ENCODE peak calls at places on chromosomes 7 and 10, in nine cellular contexts. V is mesendoderm; P is CD8-positive, alpha-beta T cell; F is CD8-positive, alpha-beta memory T cell; U is OCI-LY7; X is body of pancreas; E is Karpas-422; H is kidney; O is esophagus squamous epithelium. S is an unnamed sample. For H3K36me3 and H3K4me1, the result is how much of the 10 kb centered on the place peaks cover.

GRCh38 chr7:44898059-44898458 is 12.7 kb upstream of the PURB start:
- DNase-seq in O (no peak), U (no peak), X (no peak), F (no peak), E (no peak), H (no peak), P (no peak), V (no peak), S (no peak)

GRCh38 chr10:125411724-125412123 is 251.4 kb upstream of the CTBP2 start:
- DNase-seq in U (no peak), H (no peak), F (no peak), V (no peak), O (no peak), X (no peak), P (no peak), E (no peak), S (no peak)

GRCh38 chr10:119290301-119291036 is 83.1 kb downstream of the GRK5 start:
- DNase-seq in E (no peak), V (peak), H (no peak), F (no peak), P (no peak), X (no peak), O (no peak), U (no peak), S (no peak)

GRCh38 chr10:80174641-80175395 is 30.5 kb downstream of the ANXA11 start:
- DNase-seq in X (no peak), F (no peak), V (no peak), E (no peak), P (no peak), O (no peak), H (peak), U (no peak), S (no peak)

GRCh38 chr7:26198133-26198780 is 2.3 kb downstream of the HNRNPA2B1 start:
- DNase-seq in O (no peak), U (peak), X (no peak), H (no peak), V (no peak), F (no peak), E (peak), P (no peak), S (no peak)

GRCh38 chr7:88218836-88219605 is 817 bp downstream of the SRI start:
- DNase-seq in H (peak), V (peak), O (no peak), F (peak), U (peak), X (peak), E (peak), P (peak), S (no peak)

GRCh38 chr7:112058654-112059053 is 147.5 kb downstream of the DOCK4 start:
- DNase-seq in U (no peak), X (no peak), H (no peak), E (no peak), F (no peak), V (no peak), P (no peak), O (no peak), S (no peak)

GRCh38 chr7:47458057-47458456 is 123.9 kb downstream of the TNS3 start:
- DNase-seq in P (no peak), X (peak), F (no peak), V (no peak), O (no peak), H (peak), E (no peak), U (no peak), S (no peak)

GRCh38 chr10:127928021-127928806 is 21.3 kb downstream of the PTPRE start:
- DNase-seq in F (no peak), P (no peak), V (no peak), H (no peak), E (no peak), X (no peak), O (no peak), U (no peak), S (no peak)

GRCh38 chr7:139570119-139570518 is 46.6 kb downstream of the CLEC2L start:
- DNase-seq in X (no peak), V (peak), P (no peak), U (no peak), O (no peak), H (no peak), E (no peak), F (no peak), S (no peak)

GRCh38 chr7:77497079-77497478 is 40.0 kb upstream of the PTPN12 start:
- DNase-seq in O (no peak), E (no peak), U (no peak), V (no peak), P (no peak), X (no peak), F (no peak), H (no peak), S (no peak)

GRCh38 chr10:49074836-49075235 is 40.5 kb downstream of the VSTM4 start:
- DNase-seq in U (no peak), E (no peak), H (peak), O (no peak), V (no peak), P (no peak), X (no peak), F (no peak), S (no peak)

GRCh38 chr7:74063223-74063641 is 20.4 kb upstream of the LIMK1 start:
- DNase-seq in E (no peak), U (no peak), V (no peak), H (peak), F (no peak), P (no peak), X (no peak), O (no peak), S (no peak)

GRCh38 chr7:74064696-74065095 is 18.9 kb upstream of the LIMK1 start:
- DNase-seq in P (no peak), E (no peak), O (no peak), H (no peak), F (no peak), U (no peak), V (no peak), X (no peak), S (no peak)

GRCh38 chr7:74066626-74067025 is 17.0 kb upstream of the LIMK1 start:
- DNase-seq in X (no peak), P (no peak), O (no peak), V (no peak), F (no peak), H (peak), E (no peak), U (no peak), S (no peak)

GRCh38 chr7:74061840-74062539 is 21.6 kb upstream of the LIMK1 start:
- DNase-seq in H (peak), P (peak), U (peak), F (peak), O (peak), E (peak), X (peak), V (peak), S (no peak)

DNA sequence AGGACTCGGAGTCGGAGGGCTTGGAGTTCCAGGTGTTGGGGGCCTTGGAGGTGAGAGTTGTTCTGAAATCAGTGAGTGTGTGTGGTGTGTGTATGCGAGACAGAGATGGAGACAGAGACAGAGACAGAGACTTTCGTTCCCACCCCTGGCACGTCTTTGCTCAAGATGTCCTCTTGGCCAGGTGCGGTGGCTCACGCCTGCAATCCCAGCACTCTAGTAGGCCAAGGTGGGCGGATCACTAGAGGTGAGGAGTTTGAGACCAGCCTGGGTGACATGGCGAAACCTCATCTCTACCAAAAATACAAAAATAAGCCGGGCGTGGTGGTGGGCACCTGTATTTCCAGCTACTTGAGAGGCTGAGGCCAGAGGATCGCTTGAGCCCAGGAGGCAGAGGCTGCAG is 20.0 kb upstream of the LIMK1 start:
- DNase-seq in E (no peak), U (no peak), H (peak), V (no peak), X (no peak), P (no peak), F (no peak), O (no peak), S (no peak)
- H3K36me3 ChIP-seq in E (under half), U (under half), H (under half), V (under half), X (under half), P (under half), F (under half), O (under half), S (under half)

GRCh38 chr10:82409671-82410070 is 534.7 kb downstream of the NRG3 start:
- DNase-seq in U (peak), F (no peak), V (no peak), X (no peak), P (no peak), H (no peak), E (no peak), O (no peak), S (no peak)
- H3K27ac ChIP-seq in U (peak), F (no peak), V (no peak), X (no peak), P (no peak), H (no peak), E (no peak), O (no peak), S (no peak)

GRCh38 chr7:152501506-152501905 is 65.7 kb upstream of the KMT2C start:
- DNase-seq in F (no peak), U (no peak), E (no peak), V (peak), P (no peak), X (no peak), H (peak), O (no peak), S (no peak)
- H3K4me1 ChIP-seq in F (under half), U (under half), E (under half), V (under half), P (under half), X (under half), H (under half), O (under half), S (under half)

GRCh38 chr7:31052504-31052840 is 364 bp downstream of the ADCYAP1R1 start:
- DNase-seq in H (no peak), X (no peak), E (no peak), O (no peak), V (no peak), F (no peak), P (no peak), U (no peak), S (no peak)

GRCh38 chr7:31049001-31049765 is 2.9 kb upstream of the ADCYAP1R1 start:
- DNase-seq in X (no peak), F (no peak), H (no peak), U (no peak), P (no peak), O (no peak), E (peak), V (no peak), S (no peak)

GRCh38 chr7:31053986-31054385 is 1.9 kb downstream of the ADCYAP1R1 start:
- DNase-seq in U (no peak), V (no peak), P (no peak), F (no peak), H (no peak), O (no peak), X (no peak), E (no peak), S (no peak)

GRCh38 chr7:31052841-31053601 is 913 bp downstream of the ADCYAP1R1 start:
- DNase-seq in V (no peak), H (no peak), U (no peak), P (no peak), E (no peak), X (no peak), F (no peak), O (no peak), S (no peak)

GRCh38 chr7:31051598-31052503 is at the start of gene ADCYAP1R1:
- DNase-seq in X (no peak), E (no peak), F (no peak), H (no peak), P (no peak), V (peak), O (no peak), U (no peak), S (no peak)
- H3K36me3 ChIP-seq in X (under half), E (under half), F (under half), H (under half), P (under half), V (under half), O (under half), U (under half), S (under half)

DNA sequence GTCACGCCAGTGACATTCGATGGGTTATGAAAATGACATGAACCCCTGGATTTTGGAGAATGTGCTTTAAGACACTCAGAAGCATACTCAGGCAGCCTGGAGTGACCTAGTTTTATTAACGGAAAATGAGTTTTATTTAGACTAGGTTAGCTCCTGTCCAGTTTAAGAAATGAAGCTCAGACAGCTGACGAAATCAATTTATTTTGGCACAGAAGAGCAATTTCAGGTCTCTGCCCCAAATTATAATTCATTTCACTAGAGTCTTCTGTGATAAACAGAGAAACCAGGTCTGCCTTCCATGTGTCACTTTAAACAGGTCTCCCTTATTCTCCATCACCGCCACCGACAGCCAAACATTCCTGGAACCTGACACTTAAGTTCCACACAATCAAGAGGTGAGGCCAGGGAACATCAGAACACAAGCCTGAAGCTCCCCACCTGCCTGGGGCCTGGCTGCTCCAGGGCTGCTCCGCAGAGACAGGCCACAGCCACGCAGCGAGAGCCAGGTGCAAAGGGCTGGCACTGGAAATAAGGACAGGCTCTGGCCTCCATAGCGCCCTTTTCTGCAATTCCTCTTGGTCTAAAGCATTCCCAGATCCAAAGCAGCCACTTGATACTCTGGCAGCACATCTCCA is 49.9 kb downstream of the VOPP1 start:
- DNase-seq in F (no peak), P (no peak), O (no peak), H (no peak), U (no peak), V (no peak), X (no peak), E (no peak), S (no peak)
- H3K27ac ChIP-seq in F (no peak), P (no peak), O (no peak), H (no peak), U (no peak), V (no peak), X (no peak), E (no peak), S (no peak)

DNA sequence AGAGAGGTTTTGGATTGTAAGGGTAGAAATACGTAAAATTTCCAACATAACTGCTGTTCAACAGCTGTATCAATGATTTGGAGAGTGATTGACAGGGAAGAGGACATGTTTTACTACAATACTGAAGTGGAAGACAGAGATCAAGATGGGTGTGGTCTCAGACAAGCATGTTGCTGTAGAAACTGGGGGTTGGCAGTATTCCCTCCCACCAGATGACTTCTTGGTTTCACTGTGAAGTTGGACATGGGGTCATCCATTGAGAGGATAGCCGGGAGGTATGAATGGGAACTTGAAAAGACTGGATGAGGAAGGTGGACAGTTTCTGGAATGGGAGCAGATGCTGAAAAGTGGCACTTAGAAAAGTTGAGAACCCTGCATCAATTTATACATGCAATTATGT is 95.3 kb upstream of the HDAC9 start:
- DNase-seq in X (no peak), O (no peak), P (no peak), E (no peak), F (no peak), V (no peak), H (no peak), U (no peak), S (no peak)
- H3K4me1 ChIP-seq in X (under half), O (under half), P (under half), E (under half), F (under half), V (under half), H (under half), U (under half), S (under half)

DNA sequence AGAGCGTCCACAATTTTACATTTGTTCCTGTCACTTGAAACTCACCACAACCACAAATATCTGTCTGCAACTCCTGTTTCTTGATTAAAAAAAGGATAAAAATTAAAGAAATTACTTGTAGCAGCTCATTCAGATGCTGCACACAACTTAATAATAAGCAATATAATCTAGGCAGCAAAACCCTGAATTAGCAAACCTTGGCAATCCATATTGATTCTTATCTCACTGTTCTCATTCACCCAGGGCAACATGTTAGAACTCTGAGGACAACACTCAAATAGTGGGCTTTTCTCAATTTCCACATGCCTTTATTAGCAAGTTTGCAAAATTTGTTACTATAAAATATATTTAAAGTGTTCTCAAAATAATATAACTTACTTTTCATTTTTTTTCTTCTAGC is 38.9 kb downstream of the BAZ1B start:
- DNase-seq in U (no peak), O (no peak), H (no peak), E (no peak), V (no peak), P (no peak), X (no peak), F (no peak), S (no peak)
- H3K36me3 ChIP-seq in U (half or more), O (under half), H (under half), E (half or more), V (under half), P (under half), X (under half), F (under half), S (under half)

DNA sequence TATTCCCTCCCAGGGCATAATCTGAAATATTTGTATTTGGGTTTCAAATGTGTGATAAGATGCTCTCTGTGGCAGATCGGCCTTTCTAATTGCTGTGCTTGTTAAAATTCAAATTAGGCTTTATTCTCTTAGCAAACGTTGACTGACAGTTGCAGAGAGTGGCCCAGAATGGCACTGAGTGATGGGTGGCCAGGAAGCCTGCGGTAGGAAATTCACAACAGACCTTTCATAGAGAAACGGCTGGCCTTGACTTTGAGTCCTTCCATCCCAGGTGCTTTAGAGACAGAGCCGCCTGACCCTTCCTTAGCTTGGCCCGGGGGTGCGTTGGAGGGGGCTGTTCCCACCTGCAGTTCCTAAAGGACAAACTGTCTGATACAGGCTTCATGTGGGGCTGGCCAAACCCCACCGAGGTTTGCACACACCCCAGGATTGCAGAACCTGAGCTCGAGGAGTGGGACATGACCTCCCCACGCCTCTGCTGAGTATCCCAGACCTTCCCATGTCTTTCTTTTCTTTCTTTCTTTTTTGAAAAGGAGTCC is 152.7 kb downstream of the CUX1 start:
- DNase-seq in O (no peak), H (no peak), U (peak), X (no peak), F (no peak), P (no peak), V (no peak), E (no peak), S (no peak)
- H3K27ac ChIP-seq in O (no peak), H (no peak), U (peak), X (no peak), F (no peak), P (no peak), V (no peak), E (peak), S (no peak)

GRCh38 chr10:44334091-44334490 is 50.8 kb downstream of the CXCL12 start:
- DNase-seq in U (no peak), P (no peak), H (no peak), X (no peak), F (no peak), O (no peak), V (no peak), E (no peak), S (no peak)
- H3K4me1 ChIP-seq in U (under half), P (under half), H (under half), X (under half), F (under half), O (under half), V (under half), E (under half), S (under half)

GRCh38 chr10:28542728-28543127 is 9.8 kb downstream of the WAC start:
- DNase-seq in U (no peak), V (no peak), H (no peak), P (no peak), X (no peak), O (no peak), E (no peak), F (no peak), S (no peak)
- H3K36me3 ChIP-seq in U (half or more), V (under half), H (under half), P (under half), X (under half), O (under half), E (half or more), F (under half), S (under half)

S was measured in iPS DF 6.9.